ENCODE peak calls at places on chromosomes 1 and 21, in nine cellular contexts. A is HT1080; G is dorsolateral prefrontal cortex; T is spleen; M is endothelial cell; L is pons; S is esophagus muscularis mucosa; Y is stimulated activated CD8-positive, alpha-beta memory T cell treated with anti-CD3 and anti-CD28 coated beads, Interleukin-4, amount 100 ng/mL, for 48 hours; P is cardiac septum. H is an unnamed sample.

GRCh38 chr1:226425004-226425378 is 17.1 kb upstream of the PARP1 start:
- DNase-seq in A (no peak), G (no peak), T (no peak), M (no peak), L (no peak), S (no peak), Y (no peak), P (no peak), H (no peak)

GRCh38 chr1:100485855-100486258 is 52.1 kb upstream of the GPR88 start:
- DNase-seq in A (no peak), G (no peak), T (no peak), M (no peak), L (no peak), S (no peak), Y (no peak), P (no peak), H (no peak)

GRCh38 chr1:207867136-207868081 is 43.5 kb downstream of the CD34 start:
- DNase-seq in A (no peak), G (no peak), T (peak; percentile 90), M (no peak), L (no peak), S (no peak), Y (no peak), P (peak; percentile 83), H (peak; percentile 86)

GRCh38 chr1:114330451-114330983 is 176.8 kb upstream of the SYT6 start:
- DNase-seq in A (peak; percentile 13), G (no peak), T (no peak), M (no peak), L (no peak), S (peak; percentile 87), Y (no peak), P (no peak), H (no peak)

GRCh38 chr1:12112711-12113161 is 49.6 kb downstream of the TNFRSF8 start:
- DNase-seq in A (peak; percentile 21), G (no peak), T (peak; percentile 51), M (no peak), L (peak; percentile 37), S (no peak), Y (no peak), P (peak; percentile 51), H (peak; percentile 82)

GRCh38 chr1:231973840-231974239 is 347.2 kb downstream of the DISC1 start:
- DNase-seq in A (no peak), G (no peak), T (no peak), M (no peak), L (no peak), S (no peak), Y (peak; percentile 37), P (no peak), H (no peak)

GRCh38 chr1:61183471-61184034 is 101.2 kb downstream of the NFIA start:
- DNase-seq in A (no peak), G (no peak), T (no peak), M (no peak), L (peak; percentile 82), S (no peak), Y (no peak), P (no peak), H (peak; percentile 80)

GRCh38 chr1:42767510-42767924 is 468 bp downstream of the C1orf50 start:
- DNase-seq in A (no peak), G (no peak), T (no peak), M (no peak), L (peak; percentile 28), S (no peak), Y (no peak), P (no peak), H (no peak)

GRCh38 chr21:26834181-26834945 is 10.8 kb downstream of the ADAMTS1 start:
- DNase-seq in A (no peak), G (no peak), T (no peak), M (no peak), L (no peak), S (no peak), Y (no peak), P (no peak), H (no peak)

GRCh38 chr1:215566556-215567490 is at the start of gene KCTD3:
- DNase-seq in A (peak; percentile 87), G (peak; percentile 59), T (peak; percentile 89), M (peak; percentile 81), L (peak; percentile 71), S (no peak), Y (peak; percentile 61), P (peak; percentile 92), H (peak; percentile 94)

GRCh38 chr1:91282695-91283420 is 121.8 kb downstream of the HFM1 start:
- DNase-seq in A (peak; percentile 40), G (peak; percentile 18), T (no peak), M (peak; percentile 68), L (peak; percentile 82), S (no peak), Y (peak; percentile 60), P (no peak), H (peak; percentile 79)

GRCh38 chr1:58823481-58824010 is 39.7 kb upstream of the JUN start:
- DNase-seq in A (peak; percentile 96), G (no peak), T (no peak), M (no peak), L (no peak), S (no peak), Y (no peak), P (no peak), H (no peak)

GRCh38 chr1:159076753-159077656 is at the start of gene AIM2:
- DNase-seq in A (peak; percentile 94), G (no peak), T (peak; percentile 85), M (no peak), L (no peak), S (no peak), Y (peak; percentile 100), P (peak; percentile 91), H (peak; percentile 87)

GRCh38 chr1:245988393-245989078 is 518.5 kb downstream of the SMYD3 start:
- DNase-seq in A (peak; percentile 9), G (no peak), T (no peak), M (no peak), L (no peak), S (no peak), Y (no peak), P (no peak), H (no peak)